ENCODE peak calls at places on chromosomes 11 and 22, in four cellular contexts. X, Y, H and U are unnamed samples.

GRCh38 chr11:134749040-134749586 is 337.1 kb upstream of the B3GAT1 start:
- DNase-seq in X (no peak), Y (no peak), H (no peak), U (peak)

GRCh38 chr11:7540830-7541555 is 27.2 kb downstream of the PPFIBP2 start:
- DNase-seq in X (no peak), Y (no peak), H (no peak), U (no peak)

GRCh38 chr22:48438791-48439559 is 1388.7 kb downstream of the BRD1 start:
- DNase-seq in X (no peak), Y (no peak), H (no peak), U (no peak)

GRCh38 chr11:127195791-127196190 is 195.2 kb upstream of the KIRREL3 start:
- DNase-seq in X (no peak), Y (no peak), H (no peak), U (no peak)

GRCh38 chr22:50086526-50086925 is 1.3 kb upstream of the MLC1 start:
- DNase-seq in X (no peak), Y (no peak), H (no peak), U (no peak)

GRCh38 chr22:33605686-33606085 is 314.6 kb downstream of the LARGE1 start:
- DNase-seq in X (no peak), Y (no peak), H (no peak), U (no peak)

GRCh38 chr11:117584056-117584830 is 212.8 kb downstream of the DSCAML1 start:
- DNase-seq in X (no peak), Y (no peak), H (no peak), U (no peak)

GRCh38 chr11:70432065-70432464 is 33.7 kb downstream of the CTTN start:
- DNase-seq in X (no peak), Y (no peak), H (no peak), U (no peak)

GRCh38 chr11:122671270-122671906 is 15.9 kb downstream of the UBASH3B start:
- DNase-seq in X (no peak), Y (no peak), H (no peak), U (no peak)

GRCh38 chr11:117631336-117632090 is 165.5 kb downstream of the DSCAML1 start:
- DNase-seq in X (no peak), Y (no peak), H (no peak), U (no peak)

GRCh38 chr22:26718905-26719304 is 61.5 kb downstream of the MIAT start:
- DNase-seq in X (peak), Y (no peak), H (no peak), U (no peak)

GRCh38 chr11:6321961-6322362 is 1.7 kb upstream of the CAVIN3 start:
- DNase-seq in X (no peak), Y (no peak), H (peak), U (no peak)

GRCh38 chr11:92775277-92775676 is 194.2 kb upstream of the MTNR1B start:
- DNase-seq in X (no peak), Y (no peak), H (no peak), U (no peak)

GRCh38 chr11:104165014-104165413 is 1.1 kb upstream of the PDGFD start:
- DNase-seq in X (no peak), Y (no peak), H (peak), U (no peak)

GRCh38 chr11:134676516-134677287 is 264.7 kb upstream of the B3GAT1 start:
- DNase-seq in X (no peak), Y (no peak), H (no peak), U (no peak)

DNA sequence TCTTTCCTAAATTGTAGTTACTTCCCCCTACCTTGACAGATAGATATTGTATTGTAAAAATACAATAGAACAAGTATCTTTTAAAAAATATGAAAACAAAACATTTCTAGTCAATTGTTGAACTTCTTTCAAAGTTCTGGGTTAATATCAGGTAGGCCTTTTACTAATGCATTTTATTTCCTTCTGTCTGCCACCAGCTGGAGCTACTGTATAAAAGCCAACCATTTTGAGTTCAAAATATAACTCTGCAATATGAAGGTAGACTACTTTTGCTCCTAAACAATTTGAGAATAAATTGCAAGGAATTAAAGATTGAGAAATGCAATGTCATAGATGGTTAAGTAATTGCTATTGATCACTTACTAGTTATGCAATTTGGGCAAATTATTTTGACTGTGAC is 22.1 kb upstream of the LIN7C start:
- DNase-seq in X (no peak), Y (no peak), H (no peak), U (no peak)
- TF ChIP-seq CTCF in X (no peak), Y (no peak), H (no peak), U (no peak)

GRCh38 chr22:25027959-25028840 is 75.7 kb downstream of the KIAA1671 start:
- DNase-seq in X (no peak), Y (no peak), H (peak), U (no peak)
- TF ChIP-seq CTCF in X (peak), Y (peak), H (peak), U (no peak)

DNA sequence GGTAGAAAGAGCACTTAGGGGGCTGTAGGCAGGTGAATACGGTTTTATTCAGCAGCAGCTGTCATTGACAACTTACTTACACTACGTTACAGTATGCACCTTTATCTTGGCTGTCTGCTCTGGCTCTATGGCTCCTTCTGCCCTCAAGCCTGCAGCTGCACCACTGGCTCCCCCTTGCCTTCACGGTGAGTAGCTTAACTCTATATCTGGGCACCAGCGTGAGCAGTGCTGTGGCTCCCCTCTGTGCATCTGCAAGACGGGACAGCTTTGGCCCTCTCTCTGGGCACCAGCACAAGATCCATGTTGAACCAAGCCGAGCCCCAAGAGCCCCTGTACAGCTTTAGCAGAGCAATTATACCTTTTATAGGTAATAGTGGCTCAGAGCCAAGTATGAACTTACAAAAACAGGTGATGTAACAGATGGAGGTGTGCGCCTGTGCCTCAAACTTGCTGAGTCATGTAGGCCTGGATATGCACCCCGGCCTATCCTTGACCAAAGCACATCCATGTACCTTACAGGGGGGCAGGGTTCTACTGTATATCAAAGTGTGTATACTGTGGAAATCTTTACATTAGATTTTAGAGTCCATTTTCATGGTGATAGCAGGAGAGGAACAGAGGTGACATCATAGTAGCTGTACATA is 96.9 kb upstream of the CTSC start:
- DNase-seq in X (no peak), Y (no peak), H (no peak), U (no peak)
- TF ChIP-seq CTCF in X (no peak), Y (no peak), H (no peak), U (no peak)

GRCh38 chr11:120696597-120696996 is 185.0 kb downstream of the GRIK4 start:
- DNase-seq in X (no peak), Y (no peak), H (peak), U (no peak)
- TF ChIP-seq CTCF in X (no peak), Y (no peak), H (peak), U (no peak)

GRCh38 chr11:120258661-120259060 is 18.7 kb downstream of the POU2F3 start:
- DNase-seq in X (no peak), Y (no peak), H (no peak), U (no peak)

GRCh38 chr11:120259241-120259640 is 19.3 kb downstream of the POU2F3 start:
- DNase-seq in X (no peak), Y (no peak), H (no peak), U (no peak)

GRCh38 chr11:120259988-120260565 is 20.1 kb downstream of the POU2F3 start:
- DNase-seq in X (no peak), Y (no peak), H (no peak), U (no peak)

GRCh38 chr11:120257346-120257745 is 17.4 kb downstream of the POU2F3 start:
- DNase-seq in X (no peak), Y (no peak), H (no peak), U (no peak)

GRCh38 chr11:120260616-120261015 is 20.7 kb downstream of the POU2F3 start:
- DNase-seq in X (no peak), Y (no peak), H (no peak), U (no peak)
- TF ChIP-seq CTCF in X (no peak), Y (no peak), H (no peak), U (no peak)